ENCODE peak calls at places on chromosomes 12 and 14, in nine cellular contexts. One of them, this sample, is unnamed.

GRCh38 chr14:58765375-58765774 is 127.6 kb downstream of the DACT1 start:
- DNase-seq in mucosa of descending colon: no peak
- DNase-seq in neural crest cell: no peak
- DNase-seq in GM06990: no peak
- DNase-seq in PC-9: no peak
- DNase-seq in foreskin fibroblast: no peak
- DNase-seq in GM23338: no peak
- DNase-seq in HFF-Myc: no peak
- DNase-seq in CD4-positive, alpha-beta T cell: no peak
- DNase-seq in this sample: no peak

GRCh38 chr12:109670647-109671046 is 43.0 kb upstream of the FAM222A start:
- DNase-seq in neural crest cell: no peak
- DNase-seq in CD4-positive, alpha-beta T cell: no peak
- DNase-seq in GM06990: no peak
- DNase-seq in mucosa of descending colon: no peak
- DNase-seq in GM23338: peak
- DNase-seq in PC-9: no peak
- DNase-seq in foreskin fibroblast: no peak
- DNase-seq in HFF-Myc: no peak
- DNase-seq in this sample: no peak

GRCh38 chr14:25696176-25696575 is 646.2 kb upstream of the STXBP6 start:
- DNase-seq in GM06990: no peak
- DNase-seq in mucosa of descending colon: no peak
- DNase-seq in GM23338: no peak
- DNase-seq in PC-9: no peak
- DNase-seq in neural crest cell: no peak
- DNase-seq in foreskin fibroblast: no peak
- DNase-seq in CD4-positive, alpha-beta T cell: no peak
- DNase-seq in HFF-Myc: no peak
- DNase-seq in this sample: no peak

GRCh38 chr14:79514700-79515099 is 696.6 kb downstream of the DIO2 start:
- DNase-seq in PC-9: no peak
- DNase-seq in HFF-Myc: no peak
- DNase-seq in neural crest cell: no peak
- DNase-seq in GM23338: peak
- DNase-seq in CD4-positive, alpha-beta T cell: no peak
- DNase-seq in mucosa of descending colon: no peak
- DNase-seq in GM06990: no peak
- DNase-seq in foreskin fibroblast: no peak
- DNase-seq in this sample: no peak

GRCh38 chr12:100986595-100987547 is 192.3 kb downstream of the ANO4 start:
- DNase-seq in foreskin fibroblast: peak
- DNase-seq in GM06990: no peak
- DNase-seq in PC-9: no peak
- DNase-seq in mucosa of descending colon: no peak
- DNase-seq in GM23338: peak
- DNase-seq in neural crest cell: no peak
- DNase-seq in CD4-positive, alpha-beta T cell: no peak
- DNase-seq in HFF-Myc: peak
- DNase-seq in this sample: no peak

GRCh38 chr12:131021142-131021541 is 67.4 kb downstream of the ADGRD1 start:
- DNase-seq in mucosa of descending colon: no peak
- DNase-seq in foreskin fibroblast: no peak
- DNase-seq in neural crest cell: no peak
- DNase-seq in GM06990: no peak
- DNase-seq in HFF-Myc: no peak
- DNase-seq in GM23338: no peak
- DNase-seq in CD4-positive, alpha-beta T cell: no peak
- DNase-seq in PC-9: no peak
- DNase-seq in this sample: no peak

GRCh38 chr12:24551368-24551767 is 397.5 kb downstream of the BCAT1 start:
- DNase-seq in PC-9: no peak
- DNase-seq in foreskin fibroblast: no peak
- DNase-seq in mucosa of descending colon: no peak
- DNase-seq in HFF-Myc: no peak
- DNase-seq in neural crest cell: no peak
- DNase-seq in GM23338: no peak
- DNase-seq in CD4-positive, alpha-beta T cell: no peak
- DNase-seq in GM06990: no peak
- DNase-seq in this sample: no peak

GRCh38 chr12:116365114-116365513 is 87.6 kb upstream of the MED13L start:
- DNase-seq in PC-9: no peak
- DNase-seq in foreskin fibroblast: no peak
- DNase-seq in HFF-Myc: no peak
- DNase-seq in GM06990: no peak
- DNase-seq in mucosa of descending colon: no peak
- DNase-seq in neural crest cell: no peak
- DNase-seq in GM23338: no peak
- DNase-seq in CD4-positive, alpha-beta T cell: no peak
- DNase-seq in this sample: no peak

GRCh38 chr12:69239922-69240624 is 704 bp downstream of the CPSF6 start:
- DNase-seq in PC-9: peak
- DNase-seq in GM06990: peak
- DNase-seq in mucosa of descending colon: peak
- DNase-seq in CD4-positive, alpha-beta T cell: peak
- DNase-seq in GM23338: peak
- DNase-seq in HFF-Myc: no peak
- DNase-seq in neural crest cell: peak
- DNase-seq in foreskin fibroblast: no peak
- DNase-seq in this sample: peak

GRCh38 chr12:96522283-96522682 is 32.9 kb downstream of the CFAP54 start:
- DNase-seq in mucosa of descending colon: no peak
- DNase-seq in neural crest cell: peak
- DNase-seq in foreskin fibroblast: no peak
- DNase-seq in PC-9: no peak
- DNase-seq in GM23338: peak
- DNase-seq in HFF-Myc: no peak
- DNase-seq in CD4-positive, alpha-beta T cell: no peak
- DNase-seq in GM06990: no peak
- DNase-seq in this sample: no peak

GRCh38 chr12:8662592-8662991 is at the start of gene MFAP5:
- DNase-seq in foreskin fibroblast: peak
- DNase-seq in HFF-Myc: no peak
- DNase-seq in GM23338: peak
- DNase-seq in mucosa of descending colon: no peak
- DNase-seq in PC-9: peak
- DNase-seq in CD4-positive, alpha-beta T cell: no peak
- DNase-seq in GM06990: no peak
- DNase-seq in neural crest cell: no peak
- DNase-seq in this sample: no peak

GRCh38 chr14:71812693-71813092 is 119.5 kb upstream of the RGS6 start:
- DNase-seq in GM23338: no peak
- DNase-seq in CD4-positive, alpha-beta T cell: no peak
- DNase-seq in HFF-Myc: no peak
- DNase-seq in mucosa of descending colon: no peak
- DNase-seq in neural crest cell: no peak
- DNase-seq in PC-9: no peak
- DNase-seq in foreskin fibroblast: no peak
- DNase-seq in GM06990: no peak
- DNase-seq in this sample: no peak

GRCh38 chr14:71289536-71289935 is 382.3 kb downstream of the PCNX1 start:
- DNase-seq in GM06990: peak
- DNase-seq in mucosa of descending colon: peak
- DNase-seq in GM23338: no peak
- DNase-seq in HFF-Myc: no peak
- DNase-seq in foreskin fibroblast: no peak
- DNase-seq in PC-9: peak
- DNase-seq in CD4-positive, alpha-beta T cell: no peak
- DNase-seq in neural crest cell: no peak
- DNase-seq in this sample: no peak

GRCh38 chr12:95683418-95683817 is 107.1 kb downstream of the NTN4 start:
- DNase-seq in GM23338: no peak
- DNase-seq in HFF-Myc: no peak
- DNase-seq in CD4-positive, alpha-beta T cell: no peak
- DNase-seq in neural crest cell: no peak
- DNase-seq in foreskin fibroblast: no peak
- DNase-seq in mucosa of descending colon: no peak
- DNase-seq in PC-9: no peak
- DNase-seq in GM06990: no peak
- DNase-seq in this sample: no peak

GRCh38 chr14:31964979-31965734 is 111.9 kb upstream of the ARHGAP5 start:
- DNase-seq in PC-9: no peak
- DNase-seq in foreskin fibroblast: no peak
- DNase-seq in CD4-positive, alpha-beta T cell: no peak
- DNase-seq in neural crest cell: no peak
- DNase-seq in HFF-Myc: no peak
- DNase-seq in GM06990: no peak
- DNase-seq in GM23338: no peak
- DNase-seq in mucosa of descending colon: no peak
- DNase-seq in this sample: no peak

GRCh38 chr12:25436206-25436912 is 116.7 kb downstream of the LMNTD1 start:
- DNase-seq in GM06990: peak
- DNase-seq in CD4-positive, alpha-beta T cell: no peak
- DNase-seq in neural crest cell: peak
- DNase-seq in GM23338: peak
- DNase-seq in PC-9: peak
- DNase-seq in HFF-Myc: peak
- DNase-seq in mucosa of descending colon: peak
- DNase-seq in foreskin fibroblast: peak
- DNase-seq in this sample: peak

GRCh38 chr12:125734137-125734536 is 668.9 kb downstream of the AACS start:
- DNase-seq in mucosa of descending colon: no peak
- DNase-seq in PC-9: no peak
- DNase-seq in neural crest cell: no peak
- DNase-seq in foreskin fibroblast: no peak
- DNase-seq in GM06990: no peak
- DNase-seq in HFF-Myc: no peak
- DNase-seq in GM23338: peak
- DNase-seq in CD4-positive, alpha-beta T cell: no peak
- DNase-seq in this sample: no peak
- TF ChIP-seq CTCF in mucosa of descending colon: no peak
- TF ChIP-seq CTCF in PC-9: no peak
- TF ChIP-seq CTCF in neural crest cell: no peak
- TF ChIP-seq CTCF in foreskin fibroblast: no peak
- TF ChIP-seq CTCF in GM06990: peak
- TF ChIP-seq CTCF in HFF-Myc: no peak
- TF ChIP-seq CTCF in GM23338: peak
- TF ChIP-seq CTCF in CD4-positive, alpha-beta T cell: no peak
- TF ChIP-seq CTCF in this sample: no peak

DNA sequence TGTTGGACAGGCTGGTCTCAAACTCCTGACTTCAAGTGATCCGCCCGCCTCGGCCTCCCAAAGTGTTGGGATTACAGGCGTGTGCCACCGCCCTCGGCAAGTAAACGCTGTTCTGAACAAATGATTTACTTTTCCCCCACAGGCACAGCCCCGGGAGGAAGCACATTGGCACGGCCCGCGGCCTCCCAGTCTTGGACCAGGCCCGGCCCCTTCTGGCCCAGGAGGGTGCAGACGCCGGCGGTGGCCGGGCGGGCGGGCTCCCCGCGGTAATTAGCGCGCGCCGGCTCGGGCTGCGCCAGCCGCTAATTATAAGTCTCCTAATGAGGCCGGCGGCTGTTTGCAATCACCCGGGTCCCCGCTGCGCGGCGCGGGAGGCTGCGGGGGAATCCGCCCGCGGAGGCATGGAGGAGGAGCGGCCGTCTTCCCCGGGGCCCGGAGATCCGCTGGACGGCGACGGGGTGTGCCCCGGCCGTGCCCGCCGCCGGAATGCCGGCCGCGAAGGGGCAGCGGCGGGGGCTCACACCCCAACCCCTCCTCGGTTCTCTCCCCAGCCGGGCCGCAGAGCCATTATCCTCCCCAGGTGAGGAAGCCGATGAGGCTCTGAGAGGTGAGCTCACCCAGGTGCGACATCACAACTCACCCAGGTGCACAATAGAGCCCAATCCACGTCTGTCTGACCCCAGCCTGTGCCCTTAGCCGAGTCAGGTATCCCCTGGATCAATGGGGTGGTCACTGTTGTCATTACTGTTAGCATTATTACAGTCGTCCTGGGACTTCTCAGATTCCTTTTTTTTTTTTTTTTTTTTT is 3.3 kb upstream of the POP5 start:
- DNase-seq in mucosa of descending colon: peak
- DNase-seq in CD4-positive, alpha-beta T cell: peak
- DNase-seq in GM23338: peak
- DNase-seq in HFF-Myc: no peak
- DNase-seq in GM06990: peak
- DNase-seq in neural crest cell: peak
- DNase-seq in PC-9: peak
- DNase-seq in foreskin fibroblast: peak
- DNase-seq in this sample: peak
- TF ChIP-seq CTCF in mucosa of descending colon: no peak
- TF ChIP-seq CTCF in CD4-positive, alpha-beta T cell: no peak
- TF ChIP-seq CTCF in GM23338: no peak
- TF ChIP-seq CTCF in HFF-Myc: no peak
- TF ChIP-seq CTCF in GM06990: peak
- TF ChIP-seq CTCF in neural crest cell: peak
- TF ChIP-seq CTCF in PC-9: no peak
- TF ChIP-seq CTCF in foreskin fibroblast: peak
- TF ChIP-seq CTCF in this sample: no peak

GRCh38 chr14:92421756-92422155 is 91.8 kb upstream of the RIN3 start:
- DNase-seq in GM23338: no peak
- DNase-seq in PC-9: no peak
- DNase-seq in neural crest cell: no peak
- DNase-seq in HFF-Myc: no peak
- DNase-seq in foreskin fibroblast: no peak
- DNase-seq in GM06990: no peak
- DNase-seq in CD4-positive, alpha-beta T cell: no peak
- DNase-seq in mucosa of descending colon: no peak
- DNase-seq in this sample: no peak

GRCh38 chr14:92430686-92431085 is 82.9 kb upstream of the RIN3 start:
- DNase-seq in foreskin fibroblast: no peak
- DNase-seq in HFF-Myc: no peak
- DNase-seq in mucosa of descending colon: no peak
- DNase-seq in PC-9: no peak
- DNase-seq in GM23338: no peak
- DNase-seq in CD4-positive, alpha-beta T cell: no peak
- DNase-seq in GM06990: no peak
- DNase-seq in neural crest cell: no peak
- DNase-seq in this sample: no peak

GRCh38 chr14:92427096-92427495 is 86.5 kb upstream of the RIN3 start:
- DNase-seq in CD4-positive, alpha-beta T cell: no peak
- DNase-seq in PC-9: no peak
- DNase-seq in mucosa of descending colon: no peak
- DNase-seq in neural crest cell: no peak
- DNase-seq in foreskin fibroblast: no peak
- DNase-seq in HFF-Myc: no peak
- DNase-seq in GM06990: no peak
- DNase-seq in GM23338: no peak
- DNase-seq in this sample: no peak

GRCh38 chr14:92425101-92425500 is 88.5 kb upstream of the RIN3 start:
- DNase-seq in mucosa of descending colon: no peak
- DNase-seq in HFF-Myc: no peak
- DNase-seq in neural crest cell: no peak
- DNase-seq in CD4-positive, alpha-beta T cell: no peak
- DNase-seq in GM06990: no peak
- DNase-seq in GM23338: no peak
- DNase-seq in PC-9: no peak
- DNase-seq in foreskin fibroblast: peak
- DNase-seq in this sample: no peak

GRCh38 chr14:92426237-92426636 is 87.3 kb upstream of the RIN3 start:
- DNase-seq in foreskin fibroblast: no peak
- DNase-seq in mucosa of descending colon: no peak
- DNase-seq in HFF-Myc: no peak
- DNase-seq in CD4-positive, alpha-beta T cell: no peak
- DNase-seq in PC-9: no peak
- DNase-seq in GM06990: no peak
- DNase-seq in GM23338: no peak
- DNase-seq in neural crest cell: no peak
- DNase-seq in this sample: no peak
- TF ChIP-seq CTCF in foreskin fibroblast: no peak
- TF ChIP-seq CTCF in mucosa of descending colon: no peak
- TF ChIP-seq CTCF in HFF-Myc: no peak
- TF ChIP-seq CTCF in CD4-positive, alpha-beta T cell: no peak
- TF ChIP-seq CTCF in PC-9: no peak
- TF ChIP-seq CTCF in GM06990: no peak
- TF ChIP-seq CTCF in GM23338: no peak
- TF ChIP-seq CTCF in neural crest cell: no peak
- TF ChIP-seq CTCF in this sample: no peak

GRCh38 chr12:58741226-58741625 is 179.1 kb downstream of the LRIG3 start:
- DNase-seq in HFF-Myc: no peak
- DNase-seq in PC-9: no peak
- DNase-seq in neural crest cell: no peak
- DNase-seq in mucosa of descending colon: no peak
- DNase-seq in GM06990: no peak
- DNase-seq in CD4-positive, alpha-beta T cell: no peak
- DNase-seq in GM23338: no peak
- DNase-seq in foreskin fibroblast: peak
- DNase-seq in this sample: no peak
- TF ChIP-seq CTCF in HFF-Myc: no peak
- TF ChIP-seq CTCF in PC-9: no peak
- TF ChIP-seq CTCF in neural crest cell: no peak
- TF ChIP-seq CTCF in mucosa of descending colon: no peak
- TF ChIP-seq CTCF in GM06990: peak
- TF ChIP-seq CTCF in CD4-positive, alpha-beta T cell: no peak
- TF ChIP-seq CTCF in GM23338: no peak
- TF ChIP-seq CTCF in foreskin fibroblast: no peak
- TF ChIP-seq CTCF in this sample: no peak